ENCODE peak calls at places on chromosomes 12 and 14, in four cellular contexts. P, W, F and Y are unnamed samples.

GRCh38 chr12:93518725-93519124 is 51.4 kb downstream of the MRPL42 start:
- DNase-seq in P (no peak), W (no peak), F (no peak), Y (no peak)

GRCh38 chr12:31962076-31962475 is 2.9 kb downstream of the RESF1 start:
- DNase-seq in P (no peak), W (no peak), F (no peak), Y (no peak)

GRCh38 chr12:4080213-4080612 is 193.3 kb upstream of the CCND2 start:
- DNase-seq in P (no peak), W (no peak), F (no peak), Y (no peak)

GRCh38 chr12:32272465-32272864 is 126.9 kb upstream of the FGD4 start:
- DNase-seq in P (no peak), W (no peak), F (no peak), Y (no peak)

GRCh38 chr14:21256539-21257394 is 12.5 kb downstream of the HNRNPC start:
- DNase-seq in P (no peak), W (no peak), F (no peak), Y (no peak)

GRCh38 chr14:65038966-65039365 is 52.3 kb downstream of the FNTB start:
- DNase-seq in P (no peak), W (no peak), F (no peak), Y (no peak)

GRCh38 chr12:103735291-103735690 is 105.7 kb downstream of the NT5DC3 start:
- DNase-seq in P (no peak), W (no peak), F (no peak), Y (no peak)

GRCh38 chr12:118164798-118165486 is 29.0 kb downstream of the PEBP1 start:
- DNase-seq in P (no peak), W (no peak), F (no peak), Y (no peak)

GRCh38 chr12:46533723-46534122 is 161.2 kb upstream of the SLC38A2 start:
- DNase-seq in P (no peak), W (no peak), F (no peak), Y (no peak)

GRCh38 chr12:1220127-1221092 is 229.4 kb downstream of the ERC1 start:
- DNase-seq in P (no peak), W (no peak), F (no peak), Y (no peak)

GRCh38 chr14:49408187-49408963 is 177.8 kb downstream of the RPS29 start:
- DNase-seq in P (no peak), W (no peak), F (no peak), Y (no peak)

GRCh38 chr12:58368001-58368400 is 426.6 kb downstream of the ATP23 start:
- DNase-seq in P (no peak), W (no peak), F (no peak), Y (no peak)

GRCh38 chr14:100059433-100059781 is 5.8 kb upstream of the EVL start:
- DNase-seq in P (no peak), W (no peak), F (no peak), Y (no peak)

GRCh38 chr14:100193417-100194357 is 34.2 kb upstream of the DEGS2 start:
- DNase-seq in P (no peak), W (no peak), F (no peak), Y (no peak)

GRCh38 chr14:105199093-105199492 is 18.0 kb upstream of the NUDT14 start:
- DNase-seq in P (peak; percentile 75), W (no peak), F (no peak), Y (no peak)